ENCODE peak calls at places on chromosomes 11 and 22, in five cellular contexts. Q, A, X, N and S are unnamed samples.

GRCh38 chr11:61711493-61711892 is 31.3 kb downstream of the DAGLA start:
- DNase-seq in A (no peak), X (no peak), Q (no peak), N (peak; percentile 11), S (no peak)

GRCh38 chr11:35013514-35014191 is 97.2 kb downstream of the PDHX start:
- DNase-seq in X (peak; percentile 20), A (no peak), N (no peak), Q (no peak), S (no peak)

GRCh38 chr11:129446572-129446971 is 70.9 kb downstream of the BARX2 start:
- DNase-seq in N (no peak), X (no peak), A (no peak), Q (no peak), S (no peak)

GRCh38 chr11:125322317-125322716 is 157.8 kb downstream of the PKNOX2 start:
- DNase-seq in X (no peak), Q (no peak), N (no peak), A (no peak), S (no peak)

GRCh38 chr11:118921121-118921928 is 4.4 kb downstream of the BCL9L start:
- DNase-seq in N (no peak), A (peak; percentile 82), Q (peak; percentile 85), X (peak; percentile 77), S (peak; percentile 93)

GRCh38 chr22:44196731-44197131 is 16.0 kb downstream of the PARVG start:
- DNase-seq in X (no peak), A (peak; percentile 44), Q (no peak), N (no peak), S (no peak)

GRCh38 chr22:46864314-46865051 is 102.0 kb downstream of the TBC1D22A start:
- DNase-seq in Q (no peak), X (no peak), N (no peak), A (no peak), S (no peak)

GRCh38 chr11:131154329-131154728 is 216.1 kb upstream of the NTM start:
- DNase-seq in Q (no peak), X (peak; percentile 13), A (no peak), N (no peak), S (peak; percentile 86)

GRCh38 chr11:17077520-17078401 is at the start of gene RPS13:
- DNase-seq in A (peak; percentile 93), X (peak; percentile 99), N (peak; percentile 99), Q (peak; percentile 97), S (peak; percentile 100)

GRCh38 chr11:68673291-68673930 is 10.9 kb upstream of the GAL start:
- DNase-seq in A (no peak), N (no peak), Q (no peak), X (no peak), S (no peak)

GRCh38 chr22:28243539-28243938 is 324.5 kb upstream of the PITPNB start:
- DNase-seq in N (no peak), X (no peak), A (no peak), Q (no peak), S (peak; percentile 66)

GRCh38 chr22:36922752-36923457 is 9.5 kb downstream of the CSF2RB start:
- DNase-seq in Q (no peak), A (peak; percentile 54), N (no peak), X (no peak), S (no peak)

GRCh38 chr11:113615773-113616172 is 90.3 kb downstream of the TMPRSS5 start:
- DNase-seq in X (no peak), A (no peak), N (peak; percentile 13), Q (no peak), S (no peak)

GRCh38 chr22:36773935-36774334 is 2.0 kb downstream of the IFT27 start:
- DNase-seq in N (no peak), X (peak; percentile 37), A (peak; percentile 41), Q (no peak), S (peak; percentile 31)

GRCh38 chr11:107468596-107468995 is 11.0 kb upstream of the CWF19L2 start:
- DNase-seq in X (no peak), N (no peak), Q (no peak), A (no peak), S (no peak)

GRCh38 chr11:28526406-28526751 is 418.2 kb downstream of the METTL15 start:
- DNase-seq in X (no peak), N (no peak), A (no peak), Q (no peak), S (peak; percentile 13)

GRCh38 chr22:43142881-43143562 is at the start of gene MCAT:
- DNase-seq in N (peak; percentile 70), X (peak; percentile 84), Q (peak; percentile 81), A (peak; percentile 94), S (peak; percentile 76)

GRCh38 chr22:37762389-37762836 is 45.3 kb upstream of the GCAT start:
- DNase-seq in X (no peak), N (no peak), A (no peak), Q (no peak), S (no peak)

GRCh38 chr11:45022294-45023064 is 71.8 kb upstream of the TP53I11 start:
- DNase-seq in X (no peak), Q (no peak), A (no peak), N (no peak), S (peak; percentile 71)

GRCh38 chr22:38490915-38491314 is 15.2 kb downstream of the DDX17 start:
- DNase-seq in X (no peak), N (no peak), A (no peak), Q (peak; percentile 68), S (no peak)

GRCh38 chr11:72930011-72930410 is 115.8 kb downstream of the ATG16L2 start:
- DNase-seq in X (peak; percentile 52), Q (no peak), N (no peak), A (peak; percentile 28), S (peak; percentile 48)

GRCh38 chr11:12449961-12450715 is 72.8 kb downstream of the PARVA start:
- DNase-seq in Q (no peak), N (no peak), A (no peak), X (no peak), S (peak; percentile 60)

GRCh38 chr11:114395776-114396175 is 4.5 kb downstream of the C11orf71 start:
- DNase-seq in Q (no peak), X (peak; percentile 35), N (no peak), A (peak; percentile 29), S (peak; percentile 85)